ENCODE peak calls at places on chromosomes 16 and 17, in eight cellular contexts. One of them, this sample, is unnamed.

GRCh38 chr16:6020162-6020980 is 922.8 kb upstream of the EEF2KMT start:
- DNase-seq in brain microvascular endothelial cell: no peak
- DNase-seq in omental fat pad: no peak
- DNase-seq in GM23338: peak; percentile 12
- DNase-seq in cardiac fibroblast: no peak
- DNase-seq in OCI-LY7: no peak
- DNase-seq in AG04450: no peak
- DNase-seq in activated CD8-positive, alpha-beta T cell treated with anti-CD3 and anti-CD28 coated beads for 36 hours: no peak
- DNase-seq in this sample: no peak

GRCh38 chr17:33091271-33091670 is 99.6 kb downstream of the SPACA3 start:
- DNase-seq in AG04450: no peak
- DNase-seq in brain microvascular endothelial cell: no peak
- DNase-seq in activated CD8-positive, alpha-beta T cell treated with anti-CD3 and anti-CD28 coated beads for 36 hours: no peak
- DNase-seq in OCI-LY7: no peak
- DNase-seq in GM23338: no peak
- DNase-seq in omental fat pad: no peak
- DNase-seq in cardiac fibroblast: no peak
- DNase-seq in this sample: no peak

GRCh38 chr17:49218941-49219913 is 8.7 kb downstream of the ABI3 start:
- DNase-seq in GM23338: peak; percentile 64
- DNase-seq in brain microvascular endothelial cell: no peak
- DNase-seq in OCI-LY7: peak; percentile 55
- DNase-seq in AG04450: no peak
- DNase-seq in activated CD8-positive, alpha-beta T cell treated with anti-CD3 and anti-CD28 coated beads for 36 hours: peak; percentile 83
- DNase-seq in cardiac fibroblast: no peak
- DNase-seq in omental fat pad: no peak
- DNase-seq in this sample: no peak

GRCh38 chr16:70683146-70683944 is 2.5 kb downstream of the MTSS2 start:
- DNase-seq in OCI-LY7: no peak
- DNase-seq in omental fat pad: no peak
- DNase-seq in brain microvascular endothelial cell: no peak
- DNase-seq in AG04450: no peak
- DNase-seq in activated CD8-positive, alpha-beta T cell treated with anti-CD3 and anti-CD28 coated beads for 36 hours: no peak
- DNase-seq in cardiac fibroblast: no peak
- DNase-seq in GM23338: no peak
- DNase-seq in this sample: no peak

GRCh38 chr16:80852261-80852872 is 48.0 kb upstream of the CDYL2 start:
- DNase-seq in brain microvascular endothelial cell: peak; percentile 22
- DNase-seq in cardiac fibroblast: peak; percentile 24
- DNase-seq in AG04450: no peak
- DNase-seq in omental fat pad: no peak
- DNase-seq in activated CD8-positive, alpha-beta T cell treated with anti-CD3 and anti-CD28 coated beads for 36 hours: peak; percentile 41
- DNase-seq in GM23338: peak; percentile 78
- DNase-seq in OCI-LY7: peak; percentile 31
- DNase-seq in this sample: peak; percentile 1

GRCh38 chr16:47712276-47713224 is 251.4 kb downstream of the PHKB start:
- DNase-seq in OCI-LY7: no peak
- DNase-seq in cardiac fibroblast: peak; percentile 17
- DNase-seq in activated CD8-positive, alpha-beta T cell treated with anti-CD3 and anti-CD28 coated beads for 36 hours: no peak
- DNase-seq in omental fat pad: no peak
- DNase-seq in brain microvascular endothelial cell: peak; percentile 4
- DNase-seq in GM23338: no peak
- DNase-seq in AG04450: no peak
- DNase-seq in this sample: no peak

GRCh38 chr17:59331929-59332889 is 754 bp downstream of the YPEL2 start:
- DNase-seq in cardiac fibroblast: peak; percentile 46
- DNase-seq in brain microvascular endothelial cell: no peak
- DNase-seq in GM23338: peak; percentile 52
- DNase-seq in OCI-LY7: peak; percentile 17
- DNase-seq in omental fat pad: peak; percentile 25
- DNase-seq in activated CD8-positive, alpha-beta T cell treated with anti-CD3 and anti-CD28 coated beads for 36 hours: peak; percentile 47
- DNase-seq in AG04450: no peak
- DNase-seq in this sample: no peak

GRCh38 chr17:78338860-78339259 is 21.0 kb downstream of the SOCS3 start:
- DNase-seq in GM23338: no peak
- DNase-seq in activated CD8-positive, alpha-beta T cell treated with anti-CD3 and anti-CD28 coated beads for 36 hours: no peak
- DNase-seq in cardiac fibroblast: no peak
- DNase-seq in AG04450: no peak
- DNase-seq in brain microvascular endothelial cell: no peak
- DNase-seq in omental fat pad: no peak
- DNase-seq in OCI-LY7: no peak
- DNase-seq in this sample: no peak

GRCh38 chr17:50146230-50146926 is 4.1 kb downstream of the PPP1R9B start:
- DNase-seq in AG04450: no peak
- DNase-seq in GM23338: no peak
- DNase-seq in activated CD8-positive, alpha-beta T cell treated with anti-CD3 and anti-CD28 coated beads for 36 hours: peak; percentile 58
- DNase-seq in omental fat pad: no peak
- DNase-seq in cardiac fibroblast: no peak
- DNase-seq in OCI-LY7: no peak
- DNase-seq in brain microvascular endothelial cell: no peak
- DNase-seq in this sample: no peak

GRCh38 chr17:76151896-76152454 is 10.9 kb upstream of the FOXJ1 start:
- DNase-seq in OCI-LY7: no peak
- DNase-seq in cardiac fibroblast: no peak
- DNase-seq in AG04450: no peak
- DNase-seq in activated CD8-positive, alpha-beta T cell treated with anti-CD3 and anti-CD28 coated beads for 36 hours: no peak
- DNase-seq in brain microvascular endothelial cell: no peak
- DNase-seq in GM23338: no peak
- DNase-seq in omental fat pad: no peak
- DNase-seq in this sample: no peak

GRCh38 chr16:68517606-68518161 is 21.4 kb upstream of the ZFP90 start:
- DNase-seq in AG04450: no peak
- DNase-seq in OCI-LY7: no peak
- DNase-seq in omental fat pad: no peak
- DNase-seq in brain microvascular endothelial cell: no peak
- DNase-seq in cardiac fibroblast: no peak
- DNase-seq in GM23338: no peak
- DNase-seq in activated CD8-positive, alpha-beta T cell treated with anti-CD3 and anti-CD28 coated beads for 36 hours: no peak
- DNase-seq in this sample: no peak

GRCh38 chr17:75764711-75765421 is at the start of gene GALK1:
- DNase-seq in AG04450: no peak
- DNase-seq in cardiac fibroblast: peak; percentile 74
- DNase-seq in omental fat pad: peak; percentile 67
- DNase-seq in brain microvascular endothelial cell: peak; percentile 25
- DNase-seq in GM23338: peak; percentile 79
- DNase-seq in OCI-LY7: peak; percentile 91
- DNase-seq in activated CD8-positive, alpha-beta T cell treated with anti-CD3 and anti-CD28 coated beads for 36 hours: peak; percentile 81
- DNase-seq in this sample: no peak

GRCh38 chr17:1764274-1764673 is 2.4 kb downstream of the SERPINF1 start:
- DNase-seq in AG04450: peak; percentile 75
- DNase-seq in OCI-LY7: no peak
- DNase-seq in GM23338: no peak
- DNase-seq in brain microvascular endothelial cell: peak; percentile 74
- DNase-seq in activated CD8-positive, alpha-beta T cell treated with anti-CD3 and anti-CD28 coated beads for 36 hours: peak; percentile 71
- DNase-seq in omental fat pad: no peak
- DNase-seq in cardiac fibroblast: peak; percentile 96
- DNase-seq in this sample: no peak

GRCh38 chr16:66326995-66327513 is 39.4 kb upstream of the CDH5 start:
- DNase-seq in brain microvascular endothelial cell: no peak
- DNase-seq in AG04450: no peak
- DNase-seq in GM23338: no peak
- DNase-seq in activated CD8-positive, alpha-beta T cell treated with anti-CD3 and anti-CD28 coated beads for 36 hours: no peak
- DNase-seq in omental fat pad: no peak
- DNase-seq in cardiac fibroblast: no peak
- DNase-seq in OCI-LY7: no peak
- DNase-seq in this sample: no peak

DNA sequence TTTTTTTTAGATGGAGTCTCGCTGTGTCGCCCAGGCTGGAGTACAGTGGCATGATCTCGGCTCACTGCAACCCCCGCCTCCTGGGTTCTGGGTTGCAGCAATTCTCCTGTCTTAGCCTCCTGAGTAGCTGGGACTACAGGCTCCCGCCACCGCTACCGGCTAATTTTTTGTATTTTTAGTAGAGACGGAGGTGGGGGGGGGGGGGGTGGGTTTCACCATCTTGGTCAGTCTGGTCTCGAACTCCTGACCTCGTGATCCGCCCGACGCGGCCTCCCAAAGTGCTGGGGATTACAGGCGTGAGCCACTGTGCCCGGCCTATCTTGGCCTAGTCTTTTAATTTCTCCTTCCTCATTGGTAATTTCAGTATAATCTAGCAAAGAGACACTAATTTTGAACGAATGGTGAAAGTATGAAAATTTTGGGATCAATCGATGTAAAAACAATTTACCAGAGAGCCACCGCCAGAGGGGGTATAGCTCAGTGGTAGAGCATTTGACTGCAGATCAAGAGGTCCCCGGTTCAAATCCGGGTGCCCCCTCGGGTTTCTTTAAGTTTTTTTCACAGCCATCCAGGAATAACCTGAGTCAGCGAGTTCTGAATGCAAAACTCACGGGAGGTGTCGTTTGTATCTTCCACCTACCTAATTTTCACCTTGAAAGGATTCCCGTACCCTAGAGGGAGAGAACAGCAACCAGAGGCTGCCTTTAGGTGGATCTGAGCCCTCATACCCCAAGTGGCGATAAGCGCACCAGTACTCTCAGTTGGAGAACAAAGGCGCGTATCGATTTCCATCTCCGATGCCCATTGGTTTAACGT is 2.5 kb upstream of the LASP1 start:
- DNase-seq in omental fat pad: no peak
- DNase-seq in OCI-LY7: peak; percentile 80
- DNase-seq in AG04450: no peak
- DNase-seq in activated CD8-positive, alpha-beta T cell treated with anti-CD3 and anti-CD28 coated beads for 36 hours: peak; percentile 84
- DNase-seq in brain microvascular endothelial cell: peak; percentile 76
- DNase-seq in cardiac fibroblast: peak; percentile 76
- DNase-seq in GM23338: peak; percentile 79
- DNase-seq in this sample: no peak
- TF ChIP-seq CTCF in omental fat pad: no peak
- TF ChIP-seq CTCF in OCI-LY7: peak; percentile 69
- TF ChIP-seq CTCF in AG04450: peak; percentile 42
- TF ChIP-seq CTCF in activated CD8-positive, alpha-beta T cell treated with anti-CD3 and anti-CD28 coated beads for 36 hours: peak; percentile 42
- TF ChIP-seq CTCF in brain microvascular endothelial cell: peak; percentile 41
- TF ChIP-seq CTCF in cardiac fibroblast: no peak
- TF ChIP-seq CTCF in GM23338: peak; percentile 52
- TF ChIP-seq CTCF in this sample: peak; percentile 37

GRCh38 chr16:54027126-54027922 is 259.3 kb downstream of the IRX3 start:
- DNase-seq in GM23338: no peak
- DNase-seq in omental fat pad: no peak
- DNase-seq in brain microvascular endothelial cell: peak; percentile 86
- DNase-seq in AG04450: peak; percentile 26
- DNase-seq in activated CD8-positive, alpha-beta T cell treated with anti-CD3 and anti-CD28 coated beads for 36 hours: no peak
- DNase-seq in cardiac fibroblast: peak; percentile 68
- DNase-seq in OCI-LY7: no peak
- DNase-seq in this sample: peak; percentile 23
- TF ChIP-seq CTCF in GM23338: no peak
- TF ChIP-seq CTCF in omental fat pad: no peak
- TF ChIP-seq CTCF in brain microvascular endothelial cell: no peak
- TF ChIP-seq CTCF in AG04450: no peak
- TF ChIP-seq CTCF in activated CD8-positive, alpha-beta T cell treated with anti-CD3 and anti-CD28 coated beads for 36 hours: no peak
- TF ChIP-seq CTCF in cardiac fibroblast: no peak
- TF ChIP-seq CTCF in OCI-LY7: no peak
- TF ChIP-seq CTCF in this sample: no peak

DNA sequence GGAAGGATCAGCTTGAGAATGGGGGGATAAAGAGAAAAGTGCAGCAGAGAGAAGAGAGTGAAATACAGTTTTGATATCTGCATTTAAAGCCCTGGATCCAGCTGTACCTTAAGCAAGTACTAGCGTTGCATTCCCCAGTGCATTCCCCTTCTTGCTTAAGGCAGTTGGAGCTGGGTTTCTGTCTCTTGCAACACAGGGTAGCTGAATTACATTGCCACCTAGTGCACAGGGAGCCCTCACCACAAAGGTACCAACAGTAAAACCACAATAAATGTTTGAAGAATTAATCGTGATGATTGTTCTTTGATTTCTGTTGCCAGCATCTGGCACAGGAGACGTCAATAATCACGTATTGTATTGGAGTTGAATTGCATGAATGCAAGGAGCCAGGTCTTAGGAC is 588.7 kb downstream of the RBFOX1 start:
- DNase-seq in OCI-LY7: no peak
- DNase-seq in brain microvascular endothelial cell: no peak
- DNase-seq in GM23338: peak; percentile 30
- DNase-seq in omental fat pad: no peak
- DNase-seq in AG04450: no peak
- DNase-seq in cardiac fibroblast: no peak
- DNase-seq in activated CD8-positive, alpha-beta T cell treated with anti-CD3 and anti-CD28 coated beads for 36 hours: no peak
- DNase-seq in this sample: no peak
- TF ChIP-seq CTCF in OCI-LY7: no peak
- TF ChIP-seq CTCF in brain microvascular endothelial cell: no peak
- TF ChIP-seq CTCF in GM23338: peak; percentile 15
- TF ChIP-seq CTCF in omental fat pad: no peak
- TF ChIP-seq CTCF in AG04450: no peak
- TF ChIP-seq CTCF in cardiac fibroblast: no peak
- TF ChIP-seq CTCF in activated CD8-positive, alpha-beta T cell treated with anti-CD3 and anti-CD28 coated beads for 36 hours: no peak
- TF ChIP-seq CTCF in this sample: no peak

GRCh38 chr17:74749262-74750038 is 1.0 kb downstream of the NHERF1 start:
- DNase-seq in cardiac fibroblast: no peak
- DNase-seq in AG04450: no peak
- DNase-seq in brain microvascular endothelial cell: no peak
- DNase-seq in omental fat pad: no peak
- DNase-seq in GM23338: peak; percentile 52
- DNase-seq in OCI-LY7: peak; percentile 69
- DNase-seq in activated CD8-positive, alpha-beta T cell treated with anti-CD3 and anti-CD28 coated beads for 36 hours: peak; percentile 78
- DNase-seq in this sample: no peak

GRCh38 chr17:74748279-74748528 is 224 bp upstream of the NHERF1 start:
- DNase-seq in AG04450: no peak
- DNase-seq in brain microvascular endothelial cell: no peak
- DNase-seq in activated CD8-positive, alpha-beta T cell treated with anti-CD3 and anti-CD28 coated beads for 36 hours: no peak
- DNase-seq in cardiac fibroblast: no peak
- DNase-seq in OCI-LY7: no peak
- DNase-seq in GM23338: no peak
- DNase-seq in omental fat pad: no peak
- DNase-seq in this sample: no peak

GRCh38 chr17:74746922-74747321 is 1.5 kb upstream of the NHERF1 start:
- DNase-seq in activated CD8-positive, alpha-beta T cell treated with anti-CD3 and anti-CD28 coated beads for 36 hours: no peak
- DNase-seq in brain microvascular endothelial cell: no peak
- DNase-seq in omental fat pad: no peak
- DNase-seq in GM23338: no peak
- DNase-seq in OCI-LY7: no peak
- DNase-seq in cardiac fibroblast: peak; percentile 33
- DNase-seq in AG04450: no peak
- DNase-seq in this sample: no peak

GRCh38 chr17:74750039-74750326 is 1.6 kb downstream of the NHERF1 start:
- DNase-seq in activated CD8-positive, alpha-beta T cell treated with anti-CD3 and anti-CD28 coated beads for 36 hours: no peak
- DNase-seq in OCI-LY7: no peak
- DNase-seq in brain microvascular endothelial cell: no peak
- DNase-seq in omental fat pad: no peak
- DNase-seq in cardiac fibroblast: no peak
- DNase-seq in AG04450: no peak
- DNase-seq in GM23338: no peak
- DNase-seq in this sample: no peak

DNA sequence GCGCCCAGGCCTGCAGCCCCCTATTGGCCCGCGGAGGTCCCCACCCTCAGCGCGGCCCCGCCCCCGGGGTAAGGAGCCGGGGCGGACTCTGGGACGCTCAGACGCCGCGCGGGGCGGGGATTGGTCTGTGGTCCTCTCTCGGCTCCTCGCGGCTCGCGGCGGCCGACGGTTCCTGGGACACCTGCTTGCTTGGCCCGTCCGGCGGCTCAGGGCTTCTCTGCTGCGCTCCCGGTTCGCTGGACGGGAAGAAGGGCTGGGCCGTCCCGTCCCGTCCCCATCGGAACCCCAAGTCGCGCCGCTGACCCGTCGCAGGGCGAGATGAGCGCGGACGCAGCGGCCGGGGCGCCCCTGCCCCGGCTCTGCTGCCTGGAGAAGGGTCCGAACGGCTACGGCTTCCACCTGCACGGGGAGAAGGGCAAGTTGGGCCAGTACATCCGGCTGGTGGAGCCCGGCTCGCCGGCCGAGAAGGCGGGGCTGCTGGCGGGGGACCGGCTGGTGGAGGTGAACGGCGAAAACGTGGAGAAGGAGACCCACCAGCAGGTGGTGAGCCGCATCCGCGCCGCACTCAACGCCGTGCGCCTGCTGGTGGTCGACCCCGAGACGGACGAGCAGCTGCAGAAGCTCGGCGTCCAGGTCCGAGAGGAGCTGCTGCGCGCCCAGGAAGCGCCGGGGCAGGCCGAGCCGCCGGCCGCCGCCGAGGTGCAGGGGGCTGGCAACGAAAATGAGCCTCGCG is at the start of gene NHERF1:
- DNase-seq in cardiac fibroblast: peak; percentile 93
- DNase-seq in brain microvascular endothelial cell: peak; percentile 82
- DNase-seq in omental fat pad: peak; percentile 83
- DNase-seq in GM23338: peak; percentile 95
- DNase-seq in activated CD8-positive, alpha-beta T cell treated with anti-CD3 and anti-CD28 coated beads for 36 hours: peak; percentile 94
- DNase-seq in AG04450: peak; percentile 67
- DNase-seq in OCI-LY7: peak; percentile 99
- DNase-seq in this sample: peak; percentile 72
- TF ChIP-seq CTCF in cardiac fibroblast: no peak
- TF ChIP-seq CTCF in brain microvascular endothelial cell: peak; percentile 14
- TF ChIP-seq CTCF in omental fat pad: no peak
- TF ChIP-seq CTCF in GM23338: no peak
- TF ChIP-seq CTCF in activated CD8-positive, alpha-beta T cell treated with anti-CD3 and anti-CD28 coated beads for 36 hours: peak; percentile 30
- TF ChIP-seq CTCF in AG04450: peak; percentile 12
- TF ChIP-seq CTCF in OCI-LY7: peak; percentile 70
- TF ChIP-seq CTCF in this sample: peak; percentile 25

This sample was measured in astrocyte of the cerebellum.